ENCODE peak calls at places on chromosomes 7 and 10, in five cellular contexts. D is stimulated activated CD8-positive, alpha-beta memory T cell treated with anti-CD3 and anti-CD28 coated beads, Interleukin-2, amount 100 ng/mL, for 1 hour; I is NCI-H2029; Q is activated gamma-delta T cell treated with Interleukin-2 at 50 U/mL for 16 hours; F is NCI-H82. L is an unnamed sample.

GRCh38 chr10:103021897-103022286 is 103.8 kb downstream of the CNNM2 start:
- DNase-seq in D (no peak), I (no peak), Q (no peak), F (no peak), L (no peak)

GRCh38 chr10:133388973-133389818 is 4.8 kb upstream of the MTG1 start:
- DNase-seq in D (no peak), I (no peak), Q (peak; percentile 43), F (no peak), L (no peak)

GRCh38 chr10:59750155-59750945 is 2.9 kb downstream of the MRLN start:
- DNase-seq in D (no peak), I (no peak), Q (no peak), F (peak; percentile 11), L (no peak)

GRCh38 chr7:108066486-108066885 is 63.5 kb upstream of the LAMB1 start:
- DNase-seq in D (no peak), I (no peak), Q (no peak), F (no peak), L (no peak)

GRCh38 chr7:77697535-77697831 is 1.2 kb downstream of the RSBN1L start:
- DNase-seq in D (no peak), I (no peak), Q (no peak), F (no peak), L (no peak)

GRCh38 chr10:102421645-102422585 is 1.3 kb downstream of the FBXL15 start:
- DNase-seq in D (no peak), I (no peak), Q (no peak), F (peak; percentile 37), L (no peak)

GRCh38 chr7:105399043-105399725 is 10.5 kb upstream of the SRPK2 start:
- DNase-seq in D (no peak), I (no peak), Q (no peak), F (peak; percentile 55), L (no peak)

GRCh38 chr10:133080683-133081040 is 7.1 kb upstream of the ADGRA1 start:
- DNase-seq in D (no peak), I (no peak), Q (no peak), F (no peak), L (no peak)

GRCh38 chr7:64463636-64464375 is 99.1 kb downstream of the ZNF680 start:
- DNase-seq in D (no peak), I (peak; percentile 90), Q (peak; percentile 16), F (no peak), L (no peak)

GRCh38 chr7:19215421-19215820 is 70.2 kb upstream of the FERD3L start:
- DNase-seq in D (no peak), I (no peak), Q (no peak), F (no peak), L (no peak)

GRCh38 chr7:19972872-19973271 is 199.5 kb upstream of the TMEM196 start:
- DNase-seq in D (no peak), I (no peak), Q (no peak), F (no peak), L (no peak)

GRCh38 chr10:116769791-116770190 is 27.4 kb upstream of the HSPA12A start:
- DNase-seq in D (no peak), I (no peak), Q (no peak), F (no peak), L (no peak)

GRCh38 chr7:131692131-131692960 is 135.9 kb upstream of the PODXL start:
- DNase-seq in D (no peak), I (peak; percentile 30), Q (peak; percentile 10), F (peak; percentile 79), L (peak; percentile 86)

GRCh38 chr7:44852590-44852989 is 4.7 kb upstream of the H2AZ2 start:
- DNase-seq in D (no peak), I (no peak), Q (no peak), F (no peak), L (no peak)

GRCh38 chr10:132544744-132545658 is 7.4 kb downstream of the INPP5A start:
- DNase-seq in D (no peak), I (no peak), Q (peak; percentile 7), F (no peak), L (no peak)

GRCh38 chr10:12238821-12239220 is 42.8 kb downstream of the CDC123 start:
- DNase-seq in D (no peak), I (no peak), Q (no peak), F (no peak), L (no peak)

GRCh38 chr10:105751688-105752087 is 1110.6 kb downstream of the SORCS3 start:
- DNase-seq in D (no peak), I (no peak), Q (no peak), F (no peak), L (no peak)

GRCh38 chr10:316390-316789 is 181.1 kb downstream of the ZMYND11 start:
- DNase-seq in D (no peak), I (no peak), Q (no peak), F (no peak), L (no peak)

GRCh38 chr10:59383436-59383835 is 21.1 kb upstream of the FAM13C start:
- DNase-seq in D (no peak), I (no peak), Q (no peak), F (no peak), L (no peak)

GRCh38 chr7:113519447-113519846 is 399.4 kb downstream of the PPP1R3A start:
- DNase-seq in D (no peak), I (no peak), Q (no peak), F (no peak), L (no peak)

GRCh38 chr10:98467506-98468318 is 21.0 kb upstream of the HPS1 start:
- DNase-seq in D (peak; percentile 24), I (peak; percentile 40), Q (peak; percentile 60), F (peak; percentile 88), L (peak; percentile 60)

GRCh38 chr7:34842782-34843181 is 184.8 kb downstream of the NPSR1 start:
- DNase-seq in D (no peak), I (no peak), Q (no peak), F (no peak), L (no peak)

GRCh38 chr10:1465993-1466764 is 271.1 kb downstream of the ADARB2 start:
- DNase-seq in D (no peak), I (peak; percentile 52), Q (no peak), F (no peak), L (no peak)

GRCh38 chr7:17275749-17276671 is 22.4 kb upstream of the AHR start:
- DNase-seq in D (no peak), I (no peak), Q (no peak), F (no peak), L (no peak)

GRCh38 chr10:29811751-29812427 is 177.1 kb upstream of the SVIL start:
- DNase-seq in D (no peak), I (no peak), Q (no peak), F (no peak), L (no peak)

GRCh38 chr7:148191391-148192076 is 399.0 kb upstream of the C7orf33 start:
- DNase-seq in D (no peak), I (peak; percentile 86), Q (no peak), F (no peak), L (no peak)

GRCh38 chr10:101840102-101840684 is 3.4 kb downstream of the KCNIP2 start:
- DNase-seq in D (no peak), I (peak; percentile 6), Q (no peak), F (no peak), L (no peak)

GRCh38 chr10:79502561-79503309 is 9.6 kb upstream of the EIF5AL1 start:
- DNase-seq in D (no peak), I (no peak), Q (no peak), F (peak; percentile 45), L (peak; percentile 71)

GRCh38 chr10:29795856-29796255 is 161.1 kb upstream of the SVIL start:
- DNase-seq in D (no peak), I (no peak), Q (no peak), F (no peak), L (no peak)

GRCh38 chr7:69342154-69342884 is 256.0 kb upstream of the AUTS2 start:
- DNase-seq in D (no peak), I (no peak), Q (no peak), F (no peak), L (no peak)

GRCh38 chr7:39592586-39592985 is 26.4 kb downstream of the YAE1 start:
- DNase-seq in D (no peak), I (no peak), Q (no peak), F (no peak), L (no peak)

GRCh38 chr7:93927585-93927984 is 6.0 kb downstream of the GNG11 start:
- DNase-seq in D (no peak), I (no peak), Q (no peak), F (no peak), L (no peak)

GRCh38 chr10:29102233-29102632 is 186.6 kb upstream of the LYZL1 start:
- DNase-seq in D (no peak), I (no peak), Q (no peak), F (no peak), L (no peak)

GRCh38 chr10:44993922-44994751 is 6.6 kb upstream of the ZNF22 start:
- DNase-seq in D (no peak), I (no peak), Q (no peak), F (no peak), L (no peak)

GRCh38 chr10:28627102-28627501 is 50.2 kb upstream of the BAMBI start:
- DNase-seq in D (no peak), I (no peak), Q (no peak), F (no peak), L (no peak)

L was measured in WERI-Rb-1.